ENCODE peak calls at places on chromosomes 13 and 19, in five cellular contexts. H is T-helper 17 cell; M is GOT3; U is posterior cingulate gyrus; Z is stimulated activated CD4-positive, alpha-beta T cell treated with anti-CD3 and anti-CD28 coated beads, Interleukin-12 subunit alpha, Interleukin-12 subunit beta, amount 100 ng/mL, for 24 hours. C is an unnamed sample.

GRCh38 chr19:17797397-17798201 is 2.7 kb downstream of the B3GNT3 start:
- DNase-seq in H (no peak), Z (peak), M (no peak), U (no peak), C (peak)

GRCh38 chr13:93875527-93875926 is 604.0 kb downstream of the DCT start:
- DNase-seq in U (no peak), H (no peak), Z (no peak), M (no peak), C (no peak)

GRCh38 chr19:51375504-51376221 is 3.2 kb upstream of the NKG7 start:
- DNase-seq in M (no peak), U (no peak), H (no peak), Z (peak), C (no peak)

GRCh38 chr13:112705286-112705685 is 15.4 kb downstream of the ATP11A start:
- DNase-seq in U (no peak), M (no peak), H (no peak), Z (no peak), C (peak)

GRCh38 chr19:49216076-49216475 is 58.5 kb downstream of the TRPM4 start:
- DNase-seq in H (no peak), U (no peak), Z (no peak), M (no peak), C (no peak)

GRCh38 chr19:53389591-53390377 is 5.2 kb upstream of the ZNF765 start:
- DNase-seq in Z (no peak), M (no peak), H (no peak), U (no peak), C (no peak)

GRCh38 chr13:34028496-34029442 is 210.8 kb downstream of the RFC3 start:
- DNase-seq in M (no peak), H (no peak), U (no peak), Z (no peak), C (no peak)

GRCh38 chr19:4878491-4878968 is 11.1 kb upstream of the PLIN3 start:
- DNase-seq in U (peak), Z (no peak), H (no peak), M (no peak), C (no peak)

GRCh38 chr13:109273326-109273751 is 513.0 kb downstream of the IRS2 start:
- DNase-seq in H (no peak), M (no peak), U (no peak), Z (no peak), C (no peak)

GRCh38 chr19:18939922-18940775 is 868 bp downstream of the HOMER3 start:
- DNase-seq in H (no peak), M (peak), U (no peak), Z (no peak), C (no peak)

GRCh38 chr19:50573741-50574461 is 5.7 kb upstream of the LRRC4B start:
- DNase-seq in Z (no peak), H (no peak), M (no peak), U (no peak), C (no peak)

GRCh38 chr19:1417145-1417544 is 9.8 kb downstream of the DAZAP1 start:
- DNase-seq in M (no peak), U (no peak), Z (no peak), H (no peak), C (no peak)

GRCh38 chr19:30649149-30649548 is 277.0 kb downstream of the ZNF536 start:
- DNase-seq in M (no peak), H (no peak), Z (no peak), U (no peak), C (no peak)

GRCh38 chr13:46666727-46667456 is 113.9 kb downstream of the LRCH1 start:
- DNase-seq in U (no peak), M (no peak), Z (no peak), H (no peak), C (no peak)

GRCh38 chr19:12833747-12834417 is 497 bp downstream of the RTBDN start:
- DNase-seq in Z (no peak), U (peak), H (no peak), M (no peak), C (no peak)

GRCh38 chr13:36158606-36159005 is 27.4 kb upstream of the DCLK1 start:
- DNase-seq in U (no peak), H (no peak), Z (no peak), M (no peak), C (no peak)